ENCODE peak calls at places on chromosomes 5 and 9, in eight cellular contexts. One of them, this sample, is unnamed.

GRCh38 chr5:98042961-98043360 is 730.5 kb upstream of the RGMB start:
- DNase-seq in stimulated activated CD4-positive, alpha-beta T cell treated with anti-CD3 and anti-CD28 coated beads, Interleukin-4, amount 100 ng/mL, for 24 hours: no peak
- DNase-seq in AG09309: no peak
- DNase-seq in stimulated activated CD8-positive, alpha-beta memory T cell treated with anti-CD3 and anti-CD28 coated beads, Interleukin-7, amount 100 ng/mL, for 4 hours: no peak
- DNase-seq in choroid plexus epithelial cell: no peak
- DNase-seq in T follicular helper cell: no peak
- DNase-seq in activated naive CD8-positive, alpha-beta T cell treated with anti-CD3 and anti-CD28 coated beads, Interleukin-2, amount 50 U/mL, for 16 hours: no peak
- DNase-seq in hypothalamus: no peak
- DNase-seq in this sample: no peak

GRCh38 chr5:178367351-178368120 is 134.9 kb upstream of the PHYKPL start:
- DNase-seq in choroid plexus epithelial cell: no peak
- DNase-seq in stimulated activated CD4-positive, alpha-beta T cell treated with anti-CD3 and anti-CD28 coated beads, Interleukin-4, amount 100 ng/mL, for 24 hours: no peak
- DNase-seq in hypothalamus: no peak
- DNase-seq in activated naive CD8-positive, alpha-beta T cell treated with anti-CD3 and anti-CD28 coated beads, Interleukin-2, amount 50 U/mL, for 16 hours: no peak
- DNase-seq in AG09309: no peak
- DNase-seq in T follicular helper cell: no peak
- DNase-seq in stimulated activated CD8-positive, alpha-beta memory T cell treated with anti-CD3 and anti-CD28 coated beads, Interleukin-7, amount 100 ng/mL, for 4 hours: no peak
- DNase-seq in this sample: no peak

GRCh38 chr5:124411089-124411488 is 335.4 kb downstream of the ZNF608 start:
- DNase-seq in stimulated activated CD8-positive, alpha-beta memory T cell treated with anti-CD3 and anti-CD28 coated beads, Interleukin-7, amount 100 ng/mL, for 4 hours: no peak
- DNase-seq in hypothalamus: no peak
- DNase-seq in AG09309: no peak
- DNase-seq in choroid plexus epithelial cell: peak; percentile 75
- DNase-seq in stimulated activated CD4-positive, alpha-beta T cell treated with anti-CD3 and anti-CD28 coated beads, Interleukin-4, amount 100 ng/mL, for 24 hours: no peak
- DNase-seq in activated naive CD8-positive, alpha-beta T cell treated with anti-CD3 and anti-CD28 coated beads, Interleukin-2, amount 50 U/mL, for 16 hours: no peak
- DNase-seq in T follicular helper cell: no peak
- DNase-seq in this sample: no peak

GRCh38 chr9:82466616-82467251 is 478.2 kb downstream of the SPATA31D1 start:
- DNase-seq in T follicular helper cell: no peak
- DNase-seq in stimulated activated CD4-positive, alpha-beta T cell treated with anti-CD3 and anti-CD28 coated beads, Interleukin-4, amount 100 ng/mL, for 24 hours: no peak
- DNase-seq in stimulated activated CD8-positive, alpha-beta memory T cell treated with anti-CD3 and anti-CD28 coated beads, Interleukin-7, amount 100 ng/mL, for 4 hours: no peak
- DNase-seq in AG09309: no peak
- DNase-seq in activated naive CD8-positive, alpha-beta T cell treated with anti-CD3 and anti-CD28 coated beads, Interleukin-2, amount 50 U/mL, for 16 hours: no peak
- DNase-seq in hypothalamus: no peak
- DNase-seq in choroid plexus epithelial cell: peak; percentile 20
- DNase-seq in this sample: no peak

GRCh38 chr5:69074664-69075521 is 18.9 kb upstream of the SLC30A5 start:
- DNase-seq in stimulated activated CD8-positive, alpha-beta memory T cell treated with anti-CD3 and anti-CD28 coated beads, Interleukin-7, amount 100 ng/mL, for 4 hours: no peak
- DNase-seq in stimulated activated CD4-positive, alpha-beta T cell treated with anti-CD3 and anti-CD28 coated beads, Interleukin-4, amount 100 ng/mL, for 24 hours: no peak
- DNase-seq in choroid plexus epithelial cell: no peak
- DNase-seq in hypothalamus: no peak
- DNase-seq in AG09309: no peak
- DNase-seq in activated naive CD8-positive, alpha-beta T cell treated with anti-CD3 and anti-CD28 coated beads, Interleukin-2, amount 50 U/mL, for 16 hours: no peak
- DNase-seq in T follicular helper cell: no peak
- DNase-seq in this sample: no peak

GRCh38 chr5:97085787-97086181 is 56.6 kb downstream of the LIX1 start:
- DNase-seq in stimulated activated CD8-positive, alpha-beta memory T cell treated with anti-CD3 and anti-CD28 coated beads, Interleukin-7, amount 100 ng/mL, for 4 hours: no peak
- DNase-seq in AG09309: no peak
- DNase-seq in choroid plexus epithelial cell: no peak
- DNase-seq in hypothalamus: no peak
- DNase-seq in activated naive CD8-positive, alpha-beta T cell treated with anti-CD3 and anti-CD28 coated beads, Interleukin-2, amount 50 U/mL, for 16 hours: no peak
- DNase-seq in stimulated activated CD4-positive, alpha-beta T cell treated with anti-CD3 and anti-CD28 coated beads, Interleukin-4, amount 100 ng/mL, for 24 hours: no peak
- DNase-seq in T follicular helper cell: no peak
- DNase-seq in this sample: no peak

GRCh38 chr9:137703842-137704508 is 85.2 kb downstream of the EHMT1 start:
- DNase-seq in stimulated activated CD8-positive, alpha-beta memory T cell treated with anti-CD3 and anti-CD28 coated beads, Interleukin-7, amount 100 ng/mL, for 4 hours: no peak
- DNase-seq in T follicular helper cell: no peak
- DNase-seq in choroid plexus epithelial cell: peak; percentile 64
- DNase-seq in hypothalamus: no peak
- DNase-seq in AG09309: no peak
- DNase-seq in stimulated activated CD4-positive, alpha-beta T cell treated with anti-CD3 and anti-CD28 coated beads, Interleukin-4, amount 100 ng/mL, for 24 hours: no peak
- DNase-seq in activated naive CD8-positive, alpha-beta T cell treated with anti-CD3 and anti-CD28 coated beads, Interleukin-2, amount 50 U/mL, for 16 hours: no peak
- DNase-seq in this sample: no peak

GRCh38 chr5:139686356-139686918 is 38.3 kb downstream of the CXXC5 start:
- DNase-seq in stimulated activated CD8-positive, alpha-beta memory T cell treated with anti-CD3 and anti-CD28 coated beads, Interleukin-7, amount 100 ng/mL, for 4 hours: no peak
- DNase-seq in T follicular helper cell: no peak
- DNase-seq in AG09309: no peak
- DNase-seq in activated naive CD8-positive, alpha-beta T cell treated with anti-CD3 and anti-CD28 coated beads, Interleukin-2, amount 50 U/mL, for 16 hours: no peak
- DNase-seq in hypothalamus: no peak
- DNase-seq in stimulated activated CD4-positive, alpha-beta T cell treated with anti-CD3 and anti-CD28 coated beads, Interleukin-4, amount 100 ng/mL, for 24 hours: no peak
- DNase-seq in choroid plexus epithelial cell: no peak
- DNase-seq in this sample: no peak

GRCh38 chr9:80931163-80931562 is 758.2 kb downstream of the TLE1 start:
- DNase-seq in T follicular helper cell: no peak
- DNase-seq in choroid plexus epithelial cell: no peak
- DNase-seq in hypothalamus: no peak
- DNase-seq in stimulated activated CD8-positive, alpha-beta memory T cell treated with anti-CD3 and anti-CD28 coated beads, Interleukin-7, amount 100 ng/mL, for 4 hours: no peak
- DNase-seq in stimulated activated CD4-positive, alpha-beta T cell treated with anti-CD3 and anti-CD28 coated beads, Interleukin-4, amount 100 ng/mL, for 24 hours: no peak
- DNase-seq in AG09309: no peak
- DNase-seq in activated naive CD8-positive, alpha-beta T cell treated with anti-CD3 and anti-CD28 coated beads, Interleukin-2, amount 50 U/mL, for 16 hours: no peak
- DNase-seq in this sample: no peak

GRCh38 chr5:132464155-132464939 is 26.2 kb downstream of the IRF1 start:
- DNase-seq in activated naive CD8-positive, alpha-beta T cell treated with anti-CD3 and anti-CD28 coated beads, Interleukin-2, amount 50 U/mL, for 16 hours: no peak
- DNase-seq in choroid plexus epithelial cell: no peak
- DNase-seq in hypothalamus: no peak
- DNase-seq in AG09309: no peak
- DNase-seq in T follicular helper cell: no peak
- DNase-seq in stimulated activated CD4-positive, alpha-beta T cell treated with anti-CD3 and anti-CD28 coated beads, Interleukin-4, amount 100 ng/mL, for 24 hours: no peak
- DNase-seq in stimulated activated CD8-positive, alpha-beta memory T cell treated with anti-CD3 and anti-CD28 coated beads, Interleukin-7, amount 100 ng/mL, for 4 hours: no peak
- DNase-seq in this sample: no peak

GRCh38 chr5:35900997-35901396 is 37.4 kb downstream of the CAPSL start:
- DNase-seq in stimulated activated CD8-positive, alpha-beta memory T cell treated with anti-CD3 and anti-CD28 coated beads, Interleukin-7, amount 100 ng/mL, for 4 hours: no peak
- DNase-seq in choroid plexus epithelial cell: no peak
- DNase-seq in activated naive CD8-positive, alpha-beta T cell treated with anti-CD3 and anti-CD28 coated beads, Interleukin-2, amount 50 U/mL, for 16 hours: no peak
- DNase-seq in AG09309: no peak
- DNase-seq in stimulated activated CD4-positive, alpha-beta T cell treated with anti-CD3 and anti-CD28 coated beads, Interleukin-4, amount 100 ng/mL, for 24 hours: no peak
- DNase-seq in hypothalamus: no peak
- DNase-seq in T follicular helper cell: no peak
- DNase-seq in this sample: no peak

GRCh38 chr9:69173891-69174644 is at the start of gene TJP2:
- DNase-seq in stimulated activated CD4-positive, alpha-beta T cell treated with anti-CD3 and anti-CD28 coated beads, Interleukin-4, amount 100 ng/mL, for 24 hours: peak; percentile 41
- DNase-seq in hypothalamus: peak; percentile 39
- DNase-seq in choroid plexus epithelial cell: peak; percentile 81
- DNase-seq in AG09309: no peak
- DNase-seq in activated naive CD8-positive, alpha-beta T cell treated with anti-CD3 and anti-CD28 coated beads, Interleukin-2, amount 50 U/mL, for 16 hours: no peak
- DNase-seq in stimulated activated CD8-positive, alpha-beta memory T cell treated with anti-CD3 and anti-CD28 coated beads, Interleukin-7, amount 100 ng/mL, for 4 hours: peak; percentile 35
- DNase-seq in T follicular helper cell: no peak
- DNase-seq in this sample: peak; percentile 92

GRCh38 chr5:124647393-124647792 is 99.0 kb downstream of the ZNF608 start:
- DNase-seq in activated naive CD8-positive, alpha-beta T cell treated with anti-CD3 and anti-CD28 coated beads, Interleukin-2, amount 50 U/mL, for 16 hours: no peak
- DNase-seq in hypothalamus: no peak
- DNase-seq in T follicular helper cell: no peak
- DNase-seq in stimulated activated CD8-positive, alpha-beta memory T cell treated with anti-CD3 and anti-CD28 coated beads, Interleukin-7, amount 100 ng/mL, for 4 hours: no peak
- DNase-seq in AG09309: no peak
- DNase-seq in stimulated activated CD4-positive, alpha-beta T cell treated with anti-CD3 and anti-CD28 coated beads, Interleukin-4, amount 100 ng/mL, for 24 hours: no peak
- DNase-seq in choroid plexus epithelial cell: no peak
- DNase-seq in this sample: no peak

GRCh38 chr9:120946259-120946658 is 19.7 kb upstream of the TRAF1 start:
- DNase-seq in activated naive CD8-positive, alpha-beta T cell treated with anti-CD3 and anti-CD28 coated beads, Interleukin-2, amount 50 U/mL, for 16 hours: no peak
- DNase-seq in stimulated activated CD4-positive, alpha-beta T cell treated with anti-CD3 and anti-CD28 coated beads, Interleukin-4, amount 100 ng/mL, for 24 hours: no peak
- DNase-seq in AG09309: no peak
- DNase-seq in hypothalamus: no peak
- DNase-seq in T follicular helper cell: no peak
- DNase-seq in stimulated activated CD8-positive, alpha-beta memory T cell treated with anti-CD3 and anti-CD28 coated beads, Interleukin-7, amount 100 ng/mL, for 4 hours: no peak
- DNase-seq in choroid plexus epithelial cell: peak; percentile 57
- DNase-seq in this sample: no peak

GRCh38 chr9:69515810-69516209 is 156.4 kb downstream of the APBA1 start:
- DNase-seq in hypothalamus: no peak
- DNase-seq in stimulated activated CD8-positive, alpha-beta memory T cell treated with anti-CD3 and anti-CD28 coated beads, Interleukin-7, amount 100 ng/mL, for 4 hours: no peak
- DNase-seq in activated naive CD8-positive, alpha-beta T cell treated with anti-CD3 and anti-CD28 coated beads, Interleukin-2, amount 50 U/mL, for 16 hours: no peak
- DNase-seq in T follicular helper cell: no peak
- DNase-seq in choroid plexus epithelial cell: no peak
- DNase-seq in stimulated activated CD4-positive, alpha-beta T cell treated with anti-CD3 and anti-CD28 coated beads, Interleukin-4, amount 100 ng/mL, for 24 hours: no peak
- DNase-seq in AG09309: no peak
- DNase-seq in this sample: no peak

GRCh38 chr5:116423091-116423490 is 151.5 kb downstream of the SEMA6A start:
- DNase-seq in T follicular helper cell: no peak
- DNase-seq in hypothalamus: no peak
- DNase-seq in activated naive CD8-positive, alpha-beta T cell treated with anti-CD3 and anti-CD28 coated beads, Interleukin-2, amount 50 U/mL, for 16 hours: no peak
- DNase-seq in AG09309: no peak
- DNase-seq in stimulated activated CD8-positive, alpha-beta memory T cell treated with anti-CD3 and anti-CD28 coated beads, Interleukin-7, amount 100 ng/mL, for 4 hours: no peak
- DNase-seq in stimulated activated CD4-positive, alpha-beta T cell treated with anti-CD3 and anti-CD28 coated beads, Interleukin-4, amount 100 ng/mL, for 24 hours: no peak
- DNase-seq in choroid plexus epithelial cell: no peak
- DNase-seq in this sample: no peak

GRCh38 chr5:113807384-113808053 is 294.0 kb downstream of the YTHDC2 start:
- DNase-seq in AG09309: peak; percentile 8
- DNase-seq in stimulated activated CD4-positive, alpha-beta T cell treated with anti-CD3 and anti-CD28 coated beads, Interleukin-4, amount 100 ng/mL, for 24 hours: no peak
- DNase-seq in choroid plexus epithelial cell: no peak
- DNase-seq in hypothalamus: no peak
- DNase-seq in activated naive CD8-positive, alpha-beta T cell treated with anti-CD3 and anti-CD28 coated beads, Interleukin-2, amount 50 U/mL, for 16 hours: no peak
- DNase-seq in stimulated activated CD8-positive, alpha-beta memory T cell treated with anti-CD3 and anti-CD28 coated beads, Interleukin-7, amount 100 ng/mL, for 4 hours: no peak
- DNase-seq in T follicular helper cell: no peak
- DNase-seq in this sample: no peak

GRCh38 chr9:95373069-95373681 is 55.7 kb upstream of the FANCC start:
- DNase-seq in hypothalamus: no peak
- DNase-seq in choroid plexus epithelial cell: no peak
- DNase-seq in stimulated activated CD8-positive, alpha-beta memory T cell treated with anti-CD3 and anti-CD28 coated beads, Interleukin-7, amount 100 ng/mL, for 4 hours: no peak
- DNase-seq in T follicular helper cell: no peak
- DNase-seq in activated naive CD8-positive, alpha-beta T cell treated with anti-CD3 and anti-CD28 coated beads, Interleukin-2, amount 50 U/mL, for 16 hours: no peak
- DNase-seq in AG09309: no peak
- DNase-seq in stimulated activated CD4-positive, alpha-beta T cell treated with anti-CD3 and anti-CD28 coated beads, Interleukin-4, amount 100 ng/mL, for 24 hours: no peak
- DNase-seq in this sample: no peak

GRCh38 chr5:14678773-14679334 is 14.3 kb downstream of the OTULIN start:
- DNase-seq in activated naive CD8-positive, alpha-beta T cell treated with anti-CD3 and anti-CD28 coated beads, Interleukin-2, amount 50 U/mL, for 16 hours: no peak
- DNase-seq in choroid plexus epithelial cell: no peak
- DNase-seq in hypothalamus: no peak
- DNase-seq in AG09309: no peak
- DNase-seq in T follicular helper cell: no peak
- DNase-seq in stimulated activated CD4-positive, alpha-beta T cell treated with anti-CD3 and anti-CD28 coated beads, Interleukin-4, amount 100 ng/mL, for 24 hours: no peak
- DNase-seq in stimulated activated CD8-positive, alpha-beta memory T cell treated with anti-CD3 and anti-CD28 coated beads, Interleukin-7, amount 100 ng/mL, for 4 hours: no peak
- DNase-seq in this sample: no peak

GRCh38 chr5:81303563-81303962 is 2.2 kb downstream of the ZCCHC9 start:
- DNase-seq in activated naive CD8-positive, alpha-beta T cell treated with anti-CD3 and anti-CD28 coated beads, Interleukin-2, amount 50 U/mL, for 16 hours: no peak
- DNase-seq in hypothalamus: no peak
- DNase-seq in T follicular helper cell: no peak
- DNase-seq in stimulated activated CD4-positive, alpha-beta T cell treated with anti-CD3 and anti-CD28 coated beads, Interleukin-4, amount 100 ng/mL, for 24 hours: no peak
- DNase-seq in AG09309: peak; percentile 32
- DNase-seq in stimulated activated CD8-positive, alpha-beta memory T cell treated with anti-CD3 and anti-CD28 coated beads, Interleukin-7, amount 100 ng/mL, for 4 hours: no peak
- DNase-seq in choroid plexus epithelial cell: peak; percentile 88
- DNase-seq in this sample: no peak